ENCODE peak calls at places on chromosomes 2 and 18, in eight cellular contexts. One of them, this sample, is unnamed.

GRCh38 chr2:168160897-168161296 is 86.5 kb downstream of the STK39 start:
- DNase-seq in GM20000: peak; percentile 11
- DNase-seq in right atrium auricular region: no peak
- DNase-seq in BJ: no peak
- DNase-seq in GM13976: peak; percentile 6
- DNase-seq in HCT116: peak; percentile 69
- DNase-seq in omental fat pad: no peak
- DNase-seq in left lung: no peak
- DNase-seq in this sample: no peak

GRCh38 chr2:172083725-172084483 is 1.4 kb upstream of the DLX1 start:
- DNase-seq in right atrium auricular region: no peak
- DNase-seq in GM13976: peak; percentile 39
- DNase-seq in HCT116: no peak
- DNase-seq in left lung: peak; percentile 75
- DNase-seq in BJ: no peak
- DNase-seq in GM20000: peak; percentile 23
- DNase-seq in omental fat pad: no peak
- DNase-seq in this sample: no peak

GRCh38 chr2:163467206-163467605 is 268.6 kb downstream of the FIGN start:
- DNase-seq in left lung: peak; percentile 51
- DNase-seq in GM13976: no peak
- DNase-seq in omental fat pad: no peak
- DNase-seq in BJ: no peak
- DNase-seq in GM20000: no peak
- DNase-seq in HCT116: no peak
- DNase-seq in right atrium auricular region: no peak
- DNase-seq in this sample: no peak

GRCh38 chr2:19474128-19474527 is 115.7 kb upstream of the OSR1 start:
- DNase-seq in omental fat pad: no peak
- DNase-seq in right atrium auricular region: no peak
- DNase-seq in HCT116: no peak
- DNase-seq in BJ: peak; percentile 64
- DNase-seq in GM13976: peak; percentile 20
- DNase-seq in GM20000: peak; percentile 7
- DNase-seq in left lung: no peak
- DNase-seq in this sample: no peak

GRCh38 chr2:217895070-217895635 is 107.6 kb downstream of the TNS1 start:
- DNase-seq in left lung: no peak
- DNase-seq in right atrium auricular region: no peak
- DNase-seq in GM13976: no peak
- DNase-seq in HCT116: no peak
- DNase-seq in BJ: no peak
- DNase-seq in omental fat pad: no peak
- DNase-seq in GM20000: no peak
- DNase-seq in this sample: no peak

GRCh38 chr18:79378416-79379250 is 17.1 kb upstream of the NFATC1 start:
- DNase-seq in GM20000: peak; percentile 89
- DNase-seq in GM13976: peak; percentile 90
- DNase-seq in omental fat pad: peak; percentile 60
- DNase-seq in right atrium auricular region: peak; percentile 85
- DNase-seq in HCT116: no peak
- DNase-seq in BJ: no peak
- DNase-seq in left lung: peak; percentile 94
- DNase-seq in this sample: peak; percentile 90

GRCh38 chr2:53018830-53019425 is 748.7 kb upstream of the CHAC2 start:
- DNase-seq in HCT116: no peak
- DNase-seq in GM13976: no peak
- DNase-seq in right atrium auricular region: no peak
- DNase-seq in left lung: no peak
- DNase-seq in GM20000: no peak
- DNase-seq in BJ: no peak
- DNase-seq in omental fat pad: no peak
- DNase-seq in this sample: no peak

GRCh38 chr2:239790313-239790712 is 234.8 kb downstream of the NDUFA10 start:
- DNase-seq in GM13976: no peak
- DNase-seq in left lung: no peak
- DNase-seq in BJ: no peak
- DNase-seq in HCT116: no peak
- DNase-seq in GM20000: no peak
- DNase-seq in omental fat pad: no peak
- DNase-seq in right atrium auricular region: no peak
- DNase-seq in this sample: peak; percentile 59

GRCh38 chr18:62586781-62587487 is 64.1 kb downstream of the ZCCHC2 start:
- DNase-seq in GM20000: no peak
- DNase-seq in BJ: no peak
- DNase-seq in omental fat pad: no peak
- DNase-seq in right atrium auricular region: no peak
- DNase-seq in GM13976: no peak
- DNase-seq in left lung: no peak
- DNase-seq in HCT116: no peak
- DNase-seq in this sample: peak; percentile 40

GRCh38 chr2:79375817-79376216 is 137.0 kb upstream of the CTNNA2 start:
- DNase-seq in BJ: no peak
- DNase-seq in GM20000: no peak
- DNase-seq in HCT116: no peak
- DNase-seq in left lung: no peak
- DNase-seq in right atrium auricular region: no peak
- DNase-seq in omental fat pad: no peak
- DNase-seq in GM13976: no peak
- DNase-seq in this sample: no peak

GRCh38 chr2:119671011-119671410 is 8.0 kb upstream of the TMEM177 start:
- DNase-seq in right atrium auricular region: no peak
- DNase-seq in HCT116: no peak
- DNase-seq in left lung: no peak
- DNase-seq in GM13976: no peak
- DNase-seq in omental fat pad: no peak
- DNase-seq in GM20000: no peak
- DNase-seq in BJ: no peak
- DNase-seq in this sample: no peak

GRCh38 chr18:23662309-23663263 is at the start of gene ANKRD29:
- DNase-seq in GM20000: peak; percentile 66
- DNase-seq in right atrium auricular region: no peak
- DNase-seq in left lung: peak; percentile 87
- DNase-seq in GM13976: peak; percentile 58
- DNase-seq in BJ: no peak
- DNase-seq in HCT116: no peak
- DNase-seq in omental fat pad: no peak
- DNase-seq in this sample: no peak

GRCh38 chr2:219645631-219646527 is 18.4 kb downstream of the SLC4A3 start:
- DNase-seq in right atrium auricular region: no peak
- DNase-seq in BJ: no peak
- DNase-seq in GM20000: no peak
- DNase-seq in HCT116: peak; percentile 65
- DNase-seq in left lung: no peak
- DNase-seq in GM13976: no peak
- DNase-seq in omental fat pad: no peak
- DNase-seq in this sample: peak; percentile 37

GRCh38 chr2:119195887-119196286 is 27.7 kb upstream of the STEAP3 start:
- DNase-seq in GM13976: no peak
- DNase-seq in right atrium auricular region: no peak
- DNase-seq in HCT116: no peak
- DNase-seq in omental fat pad: no peak
- DNase-seq in left lung: no peak
- DNase-seq in BJ: no peak
- DNase-seq in GM20000: no peak
- DNase-seq in this sample: no peak

GRCh38 chr2:12931211-12931844 is 214.6 kb downstream of the TRIB2 start:
- DNase-seq in HCT116: peak; percentile 28
- DNase-seq in GM20000: peak; percentile 55
- DNase-seq in left lung: no peak
- DNase-seq in GM13976: peak; percentile 30
- DNase-seq in BJ: no peak
- DNase-seq in omental fat pad: no peak
- DNase-seq in right atrium auricular region: no peak
- DNase-seq in this sample: no peak

GRCh38 chr2:19810148-19810547 is 91.6 kb downstream of the TTC32 start:
- DNase-seq in left lung: no peak
- DNase-seq in HCT116: no peak
- DNase-seq in GM20000: no peak
- DNase-seq in omental fat pad: no peak
- DNase-seq in GM13976: peak; percentile 17
- DNase-seq in BJ: no peak
- DNase-seq in right atrium auricular region: peak; percentile 9
- DNase-seq in this sample: no peak

GRCh38 chr18:76380791-76381405 is 114.1 kb downstream of the ZNF516 start:
- DNase-seq in left lung: no peak
- DNase-seq in GM13976: no peak
- DNase-seq in GM20000: no peak
- DNase-seq in HCT116: peak; percentile 35
- DNase-seq in BJ: no peak
- DNase-seq in omental fat pad: no peak
- DNase-seq in right atrium auricular region: no peak
- DNase-seq in this sample: no peak

GRCh38 chr2:232674491-232674890 is 22.6 kb upstream of the GIGYF2 start:
- DNase-seq in omental fat pad: no peak
- DNase-seq in left lung: no peak
- DNase-seq in GM20000: no peak
- DNase-seq in GM13976: no peak
- DNase-seq in BJ: no peak
- DNase-seq in right atrium auricular region: no peak
- DNase-seq in HCT116: no peak
- DNase-seq in this sample: no peak

GRCh38 chr18:59275406-59275949 is 2.2 kb upstream of the RAX start:
- DNase-seq in left lung: no peak
- DNase-seq in GM20000: no peak
- DNase-seq in omental fat pad: no peak
- DNase-seq in BJ: no peak
- DNase-seq in HCT116: no peak
- DNase-seq in GM13976: no peak
- DNase-seq in right atrium auricular region: no peak
- DNase-seq in this sample: no peak

GRCh38 chr18:59271606-59272220 is 1.5 kb downstream of the RAX start:
- DNase-seq in right atrium auricular region: no peak
- DNase-seq in omental fat pad: no peak
- DNase-seq in BJ: no peak
- DNase-seq in GM13976: no peak
- DNase-seq in left lung: no peak
- DNase-seq in GM20000: no peak
- DNase-seq in HCT116: no peak
- DNase-seq in this sample: no peak

GRCh38 chr18:59273936-59274928 is 978 bp upstream of the RAX start:
- DNase-seq in omental fat pad: no peak
- DNase-seq in HCT116: no peak
- DNase-seq in left lung: peak; percentile 55
- DNase-seq in GM13976: no peak
- DNase-seq in GM20000: peak; percentile 24
- DNase-seq in BJ: no peak
- DNase-seq in right atrium auricular region: no peak
- DNase-seq in this sample: no peak

GRCh38 chr18:59272221-59272888 is 899 bp downstream of the RAX start:
- DNase-seq in HCT116: no peak
- DNase-seq in right atrium auricular region: no peak
- DNase-seq in BJ: no peak
- DNase-seq in GM13976: peak; percentile 42
- DNase-seq in GM20000: peak; percentile 59
- DNase-seq in omental fat pad: no peak
- DNase-seq in left lung: peak; percentile 77
- DNase-seq in this sample: no peak

GRCh38 chr18:59272971-59273935 is at the start of gene RAX:
- DNase-seq in GM13976: peak; percentile 75
- DNase-seq in HCT116: no peak
- DNase-seq in GM20000: peak; percentile 80
- DNase-seq in BJ: no peak
- DNase-seq in left lung: peak; percentile 69
- DNase-seq in omental fat pad: no peak
- DNase-seq in right atrium auricular region: no peak
- DNase-seq in this sample: no peak
- TF ChIP-seq CTCF in GM13976: no peak
- TF ChIP-seq CTCF in HCT116: peak; percentile 15
- TF ChIP-seq CTCF in GM20000: peak; percentile 16
- TF ChIP-seq CTCF in BJ: peak; percentile 26
- TF ChIP-seq CTCF in left lung: no peak
- TF ChIP-seq CTCF in omental fat pad: no peak
- TF ChIP-seq CTCF in right atrium auricular region: no peak
- TF ChIP-seq CTCF in this sample: peak; percentile 70

DNA sequence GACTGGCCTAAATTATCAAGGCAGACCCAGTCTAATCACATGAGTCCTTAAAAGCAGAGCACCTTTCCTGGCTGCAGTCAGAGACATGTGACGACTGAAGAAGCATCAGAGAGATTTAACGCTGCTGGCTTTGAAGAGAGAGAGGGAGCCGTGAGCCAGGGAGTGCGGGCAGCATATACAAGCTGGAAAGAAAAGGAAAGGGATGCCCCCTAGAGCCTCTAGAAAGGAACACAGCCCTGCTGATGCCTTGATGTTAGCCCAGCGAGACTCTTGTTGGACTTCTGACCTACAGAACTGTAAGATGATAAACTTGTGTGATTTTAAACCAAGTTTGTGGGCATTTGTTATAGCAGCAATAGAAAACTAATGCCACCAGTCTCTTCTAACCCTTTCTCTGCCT is 58.1 kb downstream of the HEATR5B start:
- DNase-seq in HCT116: peak; percentile 2
- DNase-seq in right atrium auricular region: no peak
- DNase-seq in GM13976: no peak
- DNase-seq in left lung: no peak
- DNase-seq in BJ: no peak
- DNase-seq in GM20000: no peak
- DNase-seq in omental fat pad: no peak
- DNase-seq in this sample: no peak
- TF ChIP-seq CTCF in HCT116: peak; percentile 40
- TF ChIP-seq CTCF in right atrium auricular region: no peak
- TF ChIP-seq CTCF in GM13976: no peak
- TF ChIP-seq CTCF in left lung: no peak
- TF ChIP-seq CTCF in BJ: no peak
- TF ChIP-seq CTCF in GM20000: no peak
- TF ChIP-seq CTCF in omental fat pad: no peak
- TF ChIP-seq CTCF in this sample: peak; percentile 39

DNA sequence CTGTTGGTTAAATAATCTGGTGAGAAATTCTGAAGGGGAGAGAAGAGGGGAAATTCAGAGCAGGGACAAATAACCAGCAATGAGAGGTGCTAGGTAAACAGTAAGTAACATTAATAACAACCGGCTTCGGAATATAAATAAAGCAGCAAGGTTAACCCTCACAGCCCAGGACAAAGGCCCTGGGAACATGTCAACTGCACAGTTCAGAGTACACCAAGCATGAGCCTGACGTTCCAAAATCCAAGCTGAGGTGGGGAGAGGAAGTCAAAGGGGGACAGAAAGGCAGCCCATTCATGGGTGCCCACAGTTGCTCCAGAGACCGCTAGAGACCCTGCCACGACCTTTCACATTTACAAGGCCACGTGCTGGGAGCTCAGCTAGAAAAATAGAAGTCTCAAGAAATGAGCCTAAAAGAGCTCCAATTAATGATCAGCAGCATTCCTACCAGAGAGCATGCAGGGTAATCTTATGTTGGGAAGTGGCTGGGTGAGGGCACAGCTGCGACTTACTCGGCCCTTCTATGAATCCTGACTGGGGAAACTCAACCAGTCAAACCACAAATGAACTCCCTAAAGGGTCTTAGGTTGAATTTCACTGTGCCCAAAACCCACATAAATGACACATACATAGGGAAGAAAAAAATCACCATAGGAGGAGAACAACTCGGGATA is 55.1 kb downstream of the UXS1 start:
- DNase-seq in GM13976: no peak
- DNase-seq in right atrium auricular region: no peak
- DNase-seq in omental fat pad: no peak
- DNase-seq in HCT116: no peak
- DNase-seq in GM20000: no peak
- DNase-seq in left lung: no peak
- DNase-seq in BJ: no peak
- DNase-seq in this sample: no peak
- TF ChIP-seq CTCF in GM13976: no peak
- TF ChIP-seq CTCF in right atrium auricular region: no peak
- TF ChIP-seq CTCF in omental fat pad: no peak
- TF ChIP-seq CTCF in HCT116: no peak
- TF ChIP-seq CTCF in GM20000: no peak
- TF ChIP-seq CTCF in left lung: no peak
- TF ChIP-seq CTCF in BJ: no peak
- TF ChIP-seq CTCF in this sample: no peak

GRCh38 chr18:9671214-9671613 is 36.9 kb upstream of the RAB31 start:
- DNase-seq in GM13976: no peak
- DNase-seq in BJ: no peak
- DNase-seq in omental fat pad: no peak
- DNase-seq in HCT116: no peak
- DNase-seq in right atrium auricular region: no peak
- DNase-seq in left lung: no peak
- DNase-seq in GM20000: no peak
- DNase-seq in this sample: no peak
- TF ChIP-seq CTCF in GM13976: no peak
- TF ChIP-seq CTCF in BJ: no peak
- TF ChIP-seq CTCF in omental fat pad: no peak
- TF ChIP-seq CTCF in HCT116: no peak
- TF ChIP-seq CTCF in right atrium auricular region: no peak
- TF ChIP-seq CTCF in left lung: no peak
- TF ChIP-seq CTCF in GM20000: no peak
- TF ChIP-seq CTCF in this sample: no peak